ENCODE peak calls at places on chromosomes 2 and 18, in four cellular contexts. F is HCT116, C is RWPE1, L is cardiac muscle cell. J is an unnamed sample.

GRCh38 chr2:150165479-150165878 is 322.0 kb downstream of the RND3 start:
- DNase-seq in F (no peak), L (no peak), C (no peak), J (no peak)

GRCh38 chr2:8885449-8886196 is 48.2 kb upstream of the KIDINS220 start:
- DNase-seq in L (no peak), F (no peak), C (no peak), J (no peak)

GRCh38 chr2:28895189-28895893 is 874 bp downstream of the WDR43 start:
- DNase-seq in L (peak; percentile 13), C (peak; percentile 58), F (no peak), J (peak; percentile 47)

GRCh38 chr18:8052237-8052701 is 485.2 kb downstream of the PTPRM start:
- DNase-seq in F (no peak), L (no peak), C (peak; percentile 3), J (no peak)

GRCh38 chr2:102277202-102277700 is 34.1 kb upstream of the IL1RL1 start:
- DNase-seq in F (no peak), C (no peak), L (peak; percentile 8), J (no peak)

GRCh38 chr2:157325786-157326185 is at the start of gene ERMN:
- DNase-seq in F (no peak), C (no peak), L (no peak), J (no peak)

GRCh38 chr18:3383381-3383915 is 66.5 kb upstream of the TGIF1 start:
- DNase-seq in C (no peak), F (no peak), L (no peak), J (no peak)

GRCh38 chr2:35454966-35455638 is 900.5 kb upstream of the CRIM1 start:
- DNase-seq in F (peak; percentile 2), L (no peak), C (no peak), J (no peak)

GRCh38 chr2:5991305-5991968 is 299.3 kb downstream of the SOX11 start:
- DNase-seq in F (no peak), C (no peak), L (peak; percentile 19), J (no peak)

GRCh38 chr18:67265464-67266245 is 250.9 kb downstream of the DSEL start:
- DNase-seq in C (peak; percentile 20), F (no peak), L (no peak), J (no peak)

GRCh38 chr2:27400348-27401135 is 8.8 kb downstream of the PPM1G start:
- DNase-seq in F (no peak), C (no peak), L (no peak), J (no peak)
- H3K27ac ChIP-seq in F (no peak overlapping the region), C (no peak overlapping the region), L (no peak overlapping the region), J (no peak overlapping the region)

GRCh38 chr2:100957971-100958653 is 44.0 kb upstream of the RPL31 start:
- DNase-seq in F (no peak), L (no peak), C (no peak), J (no peak)
- H3K27ac ChIP-seq in F (no peak overlapping the region), L (no peak overlapping the region), C (no peak overlapping the region), J (no peak overlapping the region)

GRCh38 chr2:74048843-74049519 is 64.3 kb downstream of the TET3 start:
- DNase-seq in L (no peak), C (no peak), F (no peak), J (no peak)
- H3K27ac ChIP-seq in L (no peak overlapping the region), C (no peak overlapping the region), F (no peak overlapping the region), J (no peak overlapping the region)

GRCh38 chr2:98824256-98825042 is 93.5 kb upstream of the MGAT4A start:
- DNase-seq in F (no peak), L (no peak), C (no peak), J (no peak)

GRCh38 chr2:98825404-98825803 is 94.5 kb upstream of the MGAT4A start:
- DNase-seq in L (no peak), C (no peak), F (no peak), J (no peak)

GRCh38 chr2:98825858-98826257 is 94.9 kb upstream of the MGAT4A start:
- DNase-seq in F (no peak), L (no peak), C (no peak), J (no peak)

GRCh38 chr2:98823196-98824166 is 92.5 kb upstream of the MGAT4A start:
- DNase-seq in C (no peak), L (no peak), F (no peak), J (peak; percentile 20)

GRCh38 chr2:98825043-98825350 is 94.1 kb upstream of the MGAT4A start:
- DNase-seq in L (no peak), C (no peak), F (no peak), J (no peak)
- H3K27ac ChIP-seq in L (no peak overlapping the region), C (no peak overlapping the region), F (no peak overlapping the region), J (no peak overlapping the region)

GRCh38 chr18:79715280-79715679 is 35.7 kb downstream of the CTDP1 start:
- DNase-seq in C (no peak), F (no peak), L (no peak), J (no peak)
- H3K27ac ChIP-seq in C (no peak overlapping the region), F (no peak overlapping the region), L (no peak overlapping the region), J (no peak overlapping the region)

GRCh38 chr18:44916429-44917183 is 235.9 kb downstream of the SETBP1 start:
- DNase-seq in C (no peak), L (no peak), F (no peak), J (no peak)
- H3K27ac ChIP-seq in C (no peak overlapping the region), L (no peak overlapping the region), F (no peak overlapping the region), J (no peak overlapping the region)

DNA sequence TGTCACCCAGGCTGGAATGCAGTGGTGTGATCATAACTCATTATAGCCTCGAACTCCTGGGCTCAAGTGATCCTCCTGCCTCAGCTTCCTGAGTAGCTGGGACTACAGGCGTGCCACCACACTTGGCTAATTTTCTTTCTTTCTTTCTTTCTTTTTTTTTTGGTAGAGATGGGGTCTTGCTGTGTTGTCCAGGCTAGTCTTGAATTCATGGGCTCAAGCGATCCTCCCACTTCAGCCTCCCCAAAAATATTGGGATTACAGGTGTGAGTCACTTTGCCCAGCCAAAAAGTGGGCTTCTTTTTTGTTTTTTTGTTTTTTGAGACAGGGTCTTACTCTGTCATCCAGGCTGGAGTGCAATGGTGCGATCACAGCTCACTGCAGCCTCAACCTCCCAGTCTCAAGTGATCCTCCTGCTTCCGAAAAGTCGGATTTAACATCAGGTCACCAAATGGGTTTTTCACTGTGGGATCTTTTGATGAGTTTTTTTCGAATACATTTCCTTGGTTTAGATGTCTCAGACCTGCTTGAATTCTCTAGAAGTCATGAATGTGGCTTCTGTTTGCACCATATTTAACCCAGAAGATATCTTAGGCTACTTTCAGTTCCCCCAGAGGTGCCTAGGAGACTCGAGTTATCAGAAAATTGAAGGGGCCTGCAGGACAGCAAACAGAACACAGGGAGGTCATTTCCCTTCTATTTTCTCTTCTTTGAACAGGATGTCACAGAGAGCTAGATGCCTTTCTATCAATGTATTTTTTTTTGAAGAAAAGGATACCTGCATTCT is 8.9 kb downstream of the RAB31 start:
- DNase-seq in L (no peak), C (no peak), F (no peak), J (no peak)
- H3K27ac ChIP-seq in L (no peak overlapping the region), C (no peak overlapping the region), F (no peak overlapping the region), J (no peak overlapping the region)

GRCh38 chr2:179558010-179558911 is 293.6 kb upstream of the SESTD1 start:
- DNase-seq in C (no peak), F (no peak), L (no peak), J (no peak)

GRCh38 chr2:179562330-179562885 is 297.8 kb upstream of the SESTD1 start:
- DNase-seq in C (no peak), F (no peak), L (no peak), J (no peak)

GRCh38 chr2:179560257-179560735 is 295.7 kb upstream of the SESTD1 start:
- DNase-seq in F (no peak), L (no peak), C (no peak), J (no peak)

GRCh38 chr2:179559108-179559806 is 294.6 kb upstream of the SESTD1 start:
- DNase-seq in L (no peak), F (no peak), C (no peak), J (no peak)

DNA sequence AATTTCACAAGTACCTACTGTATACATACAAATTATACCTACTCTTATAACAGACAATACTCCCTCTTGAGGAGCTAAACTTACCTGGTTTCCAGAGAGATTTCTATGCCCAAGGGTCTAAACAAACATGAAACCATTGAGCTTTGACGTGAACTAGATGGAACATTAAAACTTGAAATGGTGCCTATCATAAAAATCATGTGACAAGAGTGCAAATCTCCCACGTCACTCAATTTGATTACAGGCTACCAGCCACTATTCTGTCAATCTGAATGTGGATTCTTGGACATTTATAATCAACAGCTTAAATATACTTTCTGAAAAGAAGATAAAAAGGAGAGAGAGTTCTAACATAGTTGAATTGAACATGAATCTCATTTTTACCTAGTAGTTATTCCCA is 297.1 kb upstream of the SESTD1 start:
- DNase-seq in F (no peak), C (no peak), L (no peak), J (no peak)
- H3K27ac ChIP-seq in F (no peak overlapping the region), C (no peak overlapping the region), L (no peak overlapping the region), J (no peak overlapping the region)

J was measured in small intestine.